ENCODE peak calls at places on chromosome 2, in seven cellular contexts. L is endodermal cell; G is right lobe of liver; U is suprapubic skin; H is trophoblast cell; Q is ovary; E is CD8-positive, alpha-beta memory T cell. Z is an unnamed sample. For H3K4me1, the result is how much of the 10 kb centered on the place peaks cover.

GRCh38 chr2:38013158-38013752 is 62.7 kb downstream of the CYP1B1 start:
- DNase-seq in L (no peak), G (no peak), U (no peak), H (no peak), Q (no peak), E (no peak), Z (no peak)

GRCh38 chr2:230226090-230226551 is 585 bp downstream of the SP140 start:
- DNase-seq in L (no peak), G (no peak), U (no peak), H (no peak), Q (no peak), E (no peak), Z (no peak)

GRCh38 chr2:231199219-231199618 is 788 bp downstream of the ARMC9 start:
- DNase-seq in L (no peak), G (no peak), U (peak), H (no peak), Q (no peak), E (no peak), Z (no peak)

GRCh38 chr2:181305151-181306123 is 151.7 kb upstream of the ITGA4 start:
- DNase-seq in L (peak), G (no peak), U (no peak), H (no peak), Q (no peak), E (peak), Z (no peak)

GRCh38 chr2:61436092-61436491 is 34.8 kb downstream of the USP34 start:
- DNase-seq in L (peak), G (no peak), U (no peak), H (no peak), Q (no peak), E (no peak), Z (no peak)

GRCh38 chr2:30775833-30776232 is 31.4 kb downstream of the CAPN13 start:
- DNase-seq in L (peak), G (no peak), U (no peak), H (no peak), Q (no peak), E (no peak), Z (no peak)

GRCh38 chr2:236939751-236940229 is 145.9 kb upstream of the COPS8 start:
- DNase-seq in L (no peak), G (peak), U (no peak), H (peak), Q (no peak), E (no peak), Z (no peak)

GRCh38 chr2:100256416-100256815 is 65.9 kb downstream of the LONRF2 start:
- DNase-seq in L (no peak), G (no peak), U (no peak), H (no peak), Q (no peak), E (no peak), Z (no peak)

GRCh38 chr2:70978388-70979357 is at the start of gene ANKRD53:
- DNase-seq in L (peak), G (peak), U (peak), H (peak), Q (peak), E (no peak), Z (peak)

GRCh38 chr2:72148391-72148974 is 821 bp upstream of the CYP26B1 start:
- DNase-seq in L (peak), G (peak), U (peak), H (no peak), Q (no peak), E (no peak), Z (peak)

GRCh38 chr2:107108556-107108955 is 222.6 kb upstream of the ST6GAL2 start:
- DNase-seq in L (no peak), G (no peak), U (no peak), H (peak), Q (no peak), E (no peak), Z (no peak)

GRCh38 chr2:65057391-65058052 is 1.3 kb downstream of the CEP68 start:
- DNase-seq in L (no peak), G (no peak), U (no peak), H (no peak), Q (no peak), E (peak), Z (no peak)

GRCh38 chr2:175929850-175930249 is 72.2 kb downstream of the LNPK start:
- DNase-seq in L (no peak), G (no peak), U (no peak), H (peak), Q (no peak), E (no peak), Z (no peak)

GRCh38 chr2:239793851-239794250 is 231.3 kb downstream of the NDUFA10 start:
- DNase-seq in L (peak), G (peak), U (no peak), H (no peak), Q (no peak), E (no peak), Z (peak)

GRCh38 chr2:7016120-7016519 is 98.9 kb downstream of the RNF144A start:
- DNase-seq in L (no peak), G (no peak), U (no peak), H (no peak), Q (no peak), E (no peak), Z (no peak)
- H3K4me1 ChIP-seq in L (under half), G (under half), U (under half), H (under half), Q (under half), E (under half), Z (under half)

GRCh38 chr2:44939074-44940052 is 2.1 kb upstream of the SIX3 start:
- DNase-seq in L (peak), G (no peak), U (no peak), H (no peak), Q (no peak), E (no peak), Z (no peak)
- H3K4me1 ChIP-seq in L (under half), G (under half), U (half or more), H (under half), Q (under half), E (under half), Z (under half)

DNA sequence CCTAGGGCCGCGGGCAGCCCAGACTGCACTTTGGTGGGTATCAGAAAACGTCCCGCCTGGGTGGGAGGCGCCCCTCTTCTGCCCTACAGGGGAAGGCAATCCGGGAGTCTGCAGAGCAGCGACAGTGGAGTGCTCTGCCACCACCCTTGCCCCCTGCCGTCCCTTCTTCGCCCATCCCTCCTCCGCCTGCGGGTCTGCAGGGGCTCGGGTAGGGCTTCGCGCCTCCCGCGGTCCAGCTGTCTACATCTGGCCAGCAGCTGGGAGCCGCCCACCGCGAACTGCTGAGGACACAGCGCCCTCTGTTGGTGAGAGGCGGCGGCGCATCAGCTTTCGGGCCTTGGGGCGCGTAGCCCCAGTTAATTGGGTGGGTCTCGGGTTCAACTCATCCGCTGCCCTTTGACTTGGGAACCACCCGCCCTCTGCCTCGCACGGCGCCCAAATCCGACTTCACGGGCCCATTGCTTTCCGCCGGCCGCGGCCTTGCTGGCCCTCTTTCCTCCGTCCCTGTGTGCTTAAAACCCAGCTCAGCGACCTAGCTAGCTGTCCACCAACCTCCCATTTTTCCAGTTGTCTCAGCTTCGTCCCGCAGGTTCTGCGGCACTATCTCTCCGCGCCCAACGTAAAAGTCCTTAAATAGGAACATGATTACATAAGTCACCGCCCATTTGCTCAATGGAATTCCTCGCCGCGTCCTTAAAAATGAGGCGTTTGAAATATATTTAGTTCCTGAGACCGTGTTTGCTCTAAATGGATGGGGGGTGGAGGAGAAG is 17.6 kb downstream of the WNT10A start:
- DNase-seq in L (peak), G (no peak), U (peak), H (peak), Q (peak), E (peak), Z (peak)
- H3K4me1 ChIP-seq in L (under half), G (under half), U (half or more), H (under half), Q (under half), E (half or more), Z (under half)

GRCh38 chr2:17818235-17818634 is 2.0 kb downstream of the MSGN1 start:
- DNase-seq in L (no peak), G (no peak), U (no peak), H (no peak), Q (no peak), E (no peak), Z (no peak)
- H3K4me1 ChIP-seq in L (under half), G (under half), U (under half), H (under half), Q (under half), E (under half), Z (under half)

GRCh38 chr2:2901384-2902345 is 476.0 kb downstream of the EIPR1 start:
- DNase-seq in L (no peak), G (no peak), U (no peak), H (no peak), Q (no peak), E (no peak), Z (no peak)

GRCh38 chr2:2896011-2896410 is 481.6 kb downstream of the EIPR1 start:
- DNase-seq in L (no peak), G (no peak), U (no peak), H (no peak), Q (no peak), E (no peak), Z (no peak)

GRCh38 chr2:2898744-2899143 is 478.9 kb downstream of the EIPR1 start:
- DNase-seq in L (no peak), G (peak), U (no peak), H (no peak), Q (no peak), E (no peak), Z (no peak)

GRCh38 chr2:2902551-2903216 is 474.9 kb downstream of the EIPR1 start:
- DNase-seq in L (no peak), G (peak), U (no peak), H (no peak), Q (no peak), E (no peak), Z (no peak)

DNA sequence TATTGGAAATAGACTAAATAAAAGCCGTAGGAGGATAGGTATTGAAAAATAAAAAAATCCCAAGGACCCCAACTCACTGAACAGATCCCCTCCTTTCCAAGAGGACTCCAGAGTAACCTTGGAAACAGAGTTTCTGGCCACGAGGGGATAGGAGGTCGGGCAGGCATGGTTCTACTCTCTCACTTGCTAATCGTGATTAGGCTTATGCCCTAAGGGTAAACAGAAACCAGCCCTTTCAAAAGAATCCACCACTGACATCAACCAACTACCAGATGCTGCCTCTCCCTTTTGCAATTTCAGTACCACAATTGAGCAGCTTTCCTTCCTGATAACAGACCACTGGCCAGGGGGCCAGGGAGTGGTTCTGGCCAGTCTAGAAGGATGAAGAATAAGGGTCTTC is 477.8 kb downstream of the EIPR1 start:
- DNase-seq in L (no peak), G (no peak), U (no peak), H (peak), Q (no peak), E (no peak), Z (no peak)
- H3K4me1 ChIP-seq in L (under half), G (under half), U (under half), H (under half), Q (under half), E (under half), Z (under half)

GRCh38 chr2:20580690-20581437 is 70.0 kb downstream of the HS1BP3 start:
- DNase-seq in L (no peak), G (peak), U (peak), H (no peak), Q (peak), E (no peak), Z (peak)
- H3K4me1 ChIP-seq in L (under half), G (under half), U (half or more), H (half or more), Q (under half), E (under half), Z (under half)

GRCh38 chr2:54568876-54569298 is 112.8 kb downstream of the SPTBN1 start:
- DNase-seq in L (no peak), G (no peak), U (no peak), H (peak), Q (no peak), E (no peak), Z (no peak)
- H3K4me1 ChIP-seq in L (under half), G (under half), U (half or more), H (under half), Q (under half), E (half or more), Z (under half)